ENCODE peak calls at places on chromosome 19, in eight cellular contexts. One of them, this sample, is unnamed.

GRCh38 chr19:42251572-42251990 is 3.3 kb downstream of the ERF start:
- DNase-seq in heart left ventricle: no peak
- DNase-seq in Peyer's patch: no peak
- DNase-seq in aorta: no peak
- DNase-seq in GM12865: no peak
- DNase-seq in breast epithelium: no peak
- DNase-seq in thoracic aorta: no peak
- DNase-seq in neuronal stem cell: no peak
- DNase-seq in this sample: no peak

GRCh38 chr19:35476149-35476548 is 14.1 kb downstream of the KRTDAP start:
- DNase-seq in heart left ventricle: no peak
- DNase-seq in Peyer's patch: no peak
- DNase-seq in aorta: no peak
- DNase-seq in GM12865: peak
- DNase-seq in breast epithelium: no peak
- DNase-seq in thoracic aorta: no peak
- DNase-seq in neuronal stem cell: no peak
- DNase-seq in this sample: no peak

GRCh38 chr19:2867025-2867991 is at the start of gene ZNF556:
- DNase-seq in heart left ventricle: no peak
- DNase-seq in Peyer's patch: no peak
- DNase-seq in aorta: no peak
- DNase-seq in GM12865: peak
- DNase-seq in breast epithelium: no peak
- DNase-seq in thoracic aorta: no peak
- DNase-seq in neuronal stem cell: no peak
- DNase-seq in this sample: peak

GRCh38 chr19:40754611-40755247 is 3.7 kb downstream of the SNRPA start:
- DNase-seq in heart left ventricle: no peak
- DNase-seq in Peyer's patch: peak
- DNase-seq in aorta: no peak
- DNase-seq in GM12865: peak
- DNase-seq in breast epithelium: no peak
- DNase-seq in thoracic aorta: no peak
- DNase-seq in neuronal stem cell: no peak
- DNase-seq in this sample: peak

GRCh38 chr19:55474269-55475265 is 1.9 kb upstream of the ZNF628 start:
- DNase-seq in heart left ventricle: no peak
- DNase-seq in Peyer's patch: no peak
- DNase-seq in aorta: no peak
- DNase-seq in GM12865: no peak
- DNase-seq in breast epithelium: no peak
- DNase-seq in thoracic aorta: no peak
- DNase-seq in neuronal stem cell: no peak
- DNase-seq in this sample: no peak

GRCh38 chr19:30649934-30650614 is 277.9 kb downstream of the ZNF536 start:
- DNase-seq in heart left ventricle: no peak
- DNase-seq in Peyer's patch: no peak
- DNase-seq in aorta: peak
- DNase-seq in GM12865: peak
- DNase-seq in breast epithelium: no peak
- DNase-seq in thoracic aorta: no peak
- DNase-seq in neuronal stem cell: peak
- DNase-seq in this sample: peak

GRCh38 chr19:53903055-53903680 is 5.9 kb upstream of the CACNG7 start:
- DNase-seq in heart left ventricle: no peak
- DNase-seq in Peyer's patch: no peak
- DNase-seq in aorta: no peak
- DNase-seq in GM12865: no peak
- DNase-seq in breast epithelium: no peak
- DNase-seq in thoracic aorta: no peak
- DNase-seq in neuronal stem cell: peak
- DNase-seq in this sample: peak

GRCh38 chr19:36013280-36014028 is 559 bp downstream of the ALKBH6 start:
- DNase-seq in heart left ventricle: no peak
- DNase-seq in Peyer's patch: no peak
- DNase-seq in aorta: no peak
- DNase-seq in GM12865: no peak
- DNase-seq in breast epithelium: no peak
- DNase-seq in thoracic aorta: no peak
- DNase-seq in neuronal stem cell: no peak
- DNase-seq in this sample: peak

GRCh38 chr19:38252935-38253691 is 3.1 kb downstream of the PPP1R14A start:
- DNase-seq in heart left ventricle: peak
- DNase-seq in Peyer's patch: peak
- DNase-seq in aorta: peak
- DNase-seq in GM12865: no peak
- DNase-seq in breast epithelium: no peak
- DNase-seq in thoracic aorta: peak
- DNase-seq in neuronal stem cell: no peak
- DNase-seq in this sample: no peak

GRCh38 chr19:10142701-10143375 is 23.1 kb upstream of the EIF3G start:
- DNase-seq in heart left ventricle: no peak
- DNase-seq in Peyer's patch: peak
- DNase-seq in aorta: no peak
- DNase-seq in GM12865: no peak
- DNase-seq in breast epithelium: no peak
- DNase-seq in thoracic aorta: no peak
- DNase-seq in neuronal stem cell: no peak
- DNase-seq in this sample: peak

GRCh38 chr19:21463449-21464105 is 41.8 kb upstream of the ZNF429 start:
- DNase-seq in heart left ventricle: no peak
- DNase-seq in Peyer's patch: no peak
- DNase-seq in aorta: no peak
- DNase-seq in GM12865: no peak
- DNase-seq in breast epithelium: no peak
- DNase-seq in thoracic aorta: no peak
- DNase-seq in neuronal stem cell: peak
- DNase-seq in this sample: peak

GRCh38 chr19:10293637-10294367 is 4.0 kb downstream of the ICAM5 start:
- DNase-seq in heart left ventricle: no peak
- DNase-seq in Peyer's patch: no peak
- DNase-seq in aorta: no peak
- DNase-seq in GM12865: no peak
- DNase-seq in breast epithelium: no peak
- DNase-seq in thoracic aorta: no peak
- DNase-seq in neuronal stem cell: no peak
- DNase-seq in this sample: no peak

GRCh38 chr19:14886032-14886431 is at the start of gene OR7A17:
- DNase-seq in heart left ventricle: no peak
- DNase-seq in Peyer's patch: no peak
- DNase-seq in aorta: no peak
- DNase-seq in GM12865: no peak
- DNase-seq in breast epithelium: no peak
- DNase-seq in thoracic aorta: no peak
- DNase-seq in neuronal stem cell: no peak
- DNase-seq in this sample: no peak

GRCh38 chr19:33248954-33249613 is 23.4 kb upstream of the SLC7A10 start:
- DNase-seq in heart left ventricle: peak
- DNase-seq in Peyer's patch: no peak
- DNase-seq in aorta: no peak
- DNase-seq in GM12865: no peak
- DNase-seq in breast epithelium: no peak
- DNase-seq in thoracic aorta: no peak
- DNase-seq in neuronal stem cell: no peak
- DNase-seq in this sample: no peak

GRCh38 chr19:53865918-53866696 is 1.6 kb upstream of the MYADM start:
- DNase-seq in heart left ventricle: peak
- DNase-seq in Peyer's patch: peak
- DNase-seq in aorta: peak
- DNase-seq in GM12865: no peak
- DNase-seq in breast epithelium: no peak
- DNase-seq in thoracic aorta: no peak
- DNase-seq in neuronal stem cell: peak
- DNase-seq in this sample: peak

GRCh38 chr19:42343344-42344110 is 18.1 kb downstream of the MEGF8 start:
- DNase-seq in heart left ventricle: peak
- DNase-seq in Peyer's patch: no peak
- DNase-seq in aorta: no peak
- DNase-seq in GM12865: no peak
- DNase-seq in breast epithelium: no peak
- DNase-seq in thoracic aorta: no peak
- DNase-seq in neuronal stem cell: no peak
- DNase-seq in this sample: no peak

GRCh38 chr19:18611327-18612050 is 1.2 kb upstream of the TMEM59L start:
- DNase-seq in heart left ventricle: no peak
- DNase-seq in Peyer's patch: no peak
- DNase-seq in aorta: no peak
- DNase-seq in GM12865: no peak
- DNase-seq in breast epithelium: no peak
- DNase-seq in thoracic aorta: no peak
- DNase-seq in neuronal stem cell: no peak
- DNase-seq in this sample: no peak

GRCh38 chr19:39405930-39406655 is 554 bp upstream of the ZFP36 start:
- DNase-seq in heart left ventricle: peak
- DNase-seq in Peyer's patch: peak
- DNase-seq in aorta: no peak
- DNase-seq in GM12865: peak
- DNase-seq in breast epithelium: no peak
- DNase-seq in thoracic aorta: peak
- DNase-seq in neuronal stem cell: no peak
- DNase-seq in this sample: no peak

GRCh38 chr19:50559636-50560035 is 8.6 kb downstream of the LRRC4B start:
- DNase-seq in heart left ventricle: no peak
- DNase-seq in Peyer's patch: no peak
- DNase-seq in aorta: no peak
- DNase-seq in GM12865: no peak
- DNase-seq in breast epithelium: no peak
- DNase-seq in thoracic aorta: no peak
- DNase-seq in neuronal stem cell: no peak
- DNase-seq in this sample: no peak

GRCh38 chr19:50557009-50557613 is 11.1 kb downstream of the LRRC4B start:
- DNase-seq in heart left ventricle: no peak
- DNase-seq in Peyer's patch: no peak
- DNase-seq in aorta: no peak
- DNase-seq in GM12865: no peak
- DNase-seq in breast epithelium: no peak
- DNase-seq in thoracic aorta: no peak
- DNase-seq in neuronal stem cell: no peak
- DNase-seq in this sample: no peak

GRCh38 chr19:50556236-50557008 is 11.8 kb downstream of the LRRC4B start:
- DNase-seq in heart left ventricle: peak
- DNase-seq in Peyer's patch: peak
- DNase-seq in aorta: peak
- DNase-seq in GM12865: peak
- DNase-seq in breast epithelium: no peak
- DNase-seq in thoracic aorta: no peak
- DNase-seq in neuronal stem cell: peak
- DNase-seq in this sample: peak

GRCh38 chr19:50558449-50558848 is 9.8 kb downstream of the LRRC4B start:
- DNase-seq in heart left ventricle: no peak
- DNase-seq in Peyer's patch: no peak
- DNase-seq in aorta: no peak
- DNase-seq in GM12865: no peak
- DNase-seq in breast epithelium: no peak
- DNase-seq in thoracic aorta: no peak
- DNase-seq in neuronal stem cell: no peak
- DNase-seq in this sample: no peak

GRCh38 chr19:50558039-50558438 is 10.2 kb downstream of the LRRC4B start:
- DNase-seq in heart left ventricle: no peak
- DNase-seq in Peyer's patch: no peak
- DNase-seq in aorta: no peak
- DNase-seq in GM12865: no peak
- DNase-seq in breast epithelium: no peak
- DNase-seq in thoracic aorta: no peak
- DNase-seq in neuronal stem cell: no peak
- DNase-seq in this sample: no peak
- H3K4me3 ChIP-seq in heart left ventricle: no peak
- H3K4me3 ChIP-seq in Peyer's patch: no peak
- H3K4me3 ChIP-seq in aorta: no peak
- H3K4me3 ChIP-seq in GM12865: no peak
- H3K4me3 ChIP-seq in breast epithelium: no peak
- H3K4me3 ChIP-seq in thoracic aorta: no peak
- H3K4me3 ChIP-seq in neuronal stem cell: no peak
- H3K4me3 ChIP-seq in this sample: no peak

DNA sequence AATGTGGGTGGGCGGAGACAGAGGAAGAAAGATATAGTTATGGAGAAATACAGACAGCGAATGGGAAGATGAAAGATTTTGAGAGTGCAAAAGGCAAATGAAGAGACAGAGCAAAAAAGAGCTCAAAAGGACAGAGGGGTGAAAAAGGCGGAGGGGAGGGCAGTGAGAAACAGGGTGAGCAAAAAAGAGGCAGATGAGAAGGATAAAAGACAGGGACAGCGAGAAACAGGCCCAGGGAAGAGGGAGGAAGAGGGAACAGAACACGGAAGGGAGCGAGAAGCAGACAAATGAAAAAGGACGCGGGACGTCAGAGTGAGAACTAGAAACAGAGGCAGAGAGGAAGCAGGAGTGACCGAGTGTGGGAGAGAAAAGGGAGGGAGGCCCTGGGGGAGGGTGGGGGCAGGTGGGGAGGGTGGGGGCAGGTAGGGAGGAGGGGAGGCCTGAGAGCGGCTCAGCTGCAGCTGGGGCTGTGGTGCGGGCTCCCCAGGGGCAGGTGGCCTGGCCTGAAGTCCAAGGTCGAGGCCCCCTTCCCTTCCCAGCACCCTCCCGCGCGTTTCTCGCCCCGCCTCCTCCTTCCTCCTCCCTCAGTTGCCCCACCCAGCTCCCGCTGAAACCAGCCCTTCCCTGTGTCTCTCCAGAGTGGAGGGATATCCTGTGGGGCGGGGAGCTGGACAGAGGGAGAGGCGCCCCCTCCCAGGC is 2.9 kb downstream of the KLK1 start:
- DNase-seq in heart left ventricle: peak
- DNase-seq in Peyer's patch: peak
- DNase-seq in aorta: no peak
- DNase-seq in GM12865: peak
- DNase-seq in breast epithelium: no peak
- DNase-seq in thoracic aorta: no peak
- DNase-seq in neuronal stem cell: no peak
- DNase-seq in this sample: peak
- H3K4me3 ChIP-seq in heart left ventricle: no peak
- H3K4me3 ChIP-seq in Peyer's patch: no peak
- H3K4me3 ChIP-seq in aorta: no peak
- H3K4me3 ChIP-seq in GM12865: peak
- H3K4me3 ChIP-seq in breast epithelium: peak
- H3K4me3 ChIP-seq in thoracic aorta: no peak
- H3K4me3 ChIP-seq in neuronal stem cell: no peak
- H3K4me3 ChIP-seq in this sample: no peak

DNA sequence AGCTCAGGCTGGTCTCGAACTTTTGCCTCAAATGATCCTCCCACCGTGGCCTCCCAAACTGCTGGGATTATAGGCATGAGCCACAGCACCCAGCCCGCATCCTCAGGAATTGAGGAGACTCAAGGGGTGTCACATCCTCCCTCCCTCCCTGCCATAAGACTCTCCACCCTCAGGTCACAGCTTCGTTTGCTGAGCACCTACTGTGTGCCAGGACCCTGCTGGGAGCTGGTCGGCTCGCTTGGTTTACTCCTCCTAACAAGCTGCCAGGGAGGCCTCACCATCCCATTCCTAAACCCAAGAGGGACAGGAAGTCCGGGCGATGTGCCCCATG is 3.0 kb downstream of the UBXN6 start:
- DNase-seq in heart left ventricle: no peak
- DNase-seq in Peyer's patch: no peak
- DNase-seq in aorta: no peak
- DNase-seq in GM12865: no peak
- DNase-seq in breast epithelium: no peak
- DNase-seq in thoracic aorta: no peak
- DNase-seq in neuronal stem cell: no peak
- DNase-seq in this sample: no peak
- H3K4me3 ChIP-seq in heart left ventricle: no peak
- H3K4me3 ChIP-seq in Peyer's patch: no peak
- H3K4me3 ChIP-seq in aorta: no peak
- H3K4me3 ChIP-seq in GM12865: no peak
- H3K4me3 ChIP-seq in breast epithelium: peak
- H3K4me3 ChIP-seq in thoracic aorta: no peak
- H3K4me3 ChIP-seq in neuronal stem cell: no peak
- H3K4me3 ChIP-seq in this sample: no peak

GRCh38 chr19:34367424-34367957 is 2.5 kb downstream of the GPI start:
- DNase-seq in heart left ventricle: no peak
- DNase-seq in Peyer's patch: no peak
- DNase-seq in aorta: no peak
- DNase-seq in GM12865: no peak
- DNase-seq in breast epithelium: no peak
- DNase-seq in thoracic aorta: no peak
- DNase-seq in neuronal stem cell: no peak
- DNase-seq in this sample: no peak
- H3K4me3 ChIP-seq in heart left ventricle: no peak
- H3K4me3 ChIP-seq in Peyer's patch: no peak
- H3K4me3 ChIP-seq in aorta: no peak
- H3K4me3 ChIP-seq in GM12865: no peak
- H3K4me3 ChIP-seq in breast epithelium: no peak
- H3K4me3 ChIP-seq in thoracic aorta: no peak
- H3K4me3 ChIP-seq in neuronal stem cell: no peak
- H3K4me3 ChIP-seq in this sample: no peak